ENCODE peak calls at places on chromosomes 13 and 19, in ten cellular contexts. K is anterior cingulate cortex; G is activated naive CD8-positive, alpha-beta T cell treated with anti-CD3 and anti-CD28 coated beads, Interleukin-2, amount 10 ng/mL, durations not matched to agents 7 days and 5 days; S is neural crest cell; F is activated naive CD4-positive, alpha-beta T cell; M is left ventricle myocardium inferior; L is uterus; P is esophagus muscularis mucosa; B is SHP77; W is nephron progenitor cell. U is an unnamed sample.

GRCh38 chr19:42285546-42285945 is 16.4 kb upstream of the PRR19 start:
- DNase-seq in L (peak; percentile 36), B (no peak), P (no peak), F (no peak), W (no peak), M (no peak), G (no peak), S (no peak), K (no peak), U (no peak)

GRCh38 chr19:7806876-7807275 is 23.1 kb upstream of the EVI5L start:
- DNase-seq in L (no peak), F (no peak), M (no peak), G (no peak), S (no peak), W (no peak), B (no peak), K (no peak), P (no peak), U (no peak)

GRCh38 chr13:50529154-50529882 is 314.2 kb downstream of the DLEU7 start:
- DNase-seq in L (peak; percentile 80), P (no peak), K (peak; percentile 35), W (no peak), G (no peak), S (no peak), B (peak; percentile 90), F (no peak), M (peak; percentile 89), U (peak; percentile 92)

GRCh38 chr19:3105641-3106508 is 11.7 kb downstream of the GNA11 start:
- DNase-seq in K (no peak), B (no peak), M (no peak), W (no peak), P (no peak), L (no peak), S (no peak), F (no peak), G (no peak), U (peak; percentile 68)

GRCh38 chr19:54896036-54896435 is 9.9 kb upstream of the NCR1 start:
- DNase-seq in B (no peak), W (no peak), S (no peak), F (no peak), L (no peak), K (no peak), G (no peak), P (no peak), M (no peak), U (no peak)

GRCh38 chr19:16087940-16088339 is 11.6 kb downstream of the TPM4 start:
- DNase-seq in K (no peak), M (no peak), L (no peak), B (no peak), S (no peak), P (peak; percentile 91), G (no peak), W (no peak), F (no peak), U (no peak)

GRCh38 chr19:37817180-37817911 is 38.0 kb upstream of the ZNF573 start:
- DNase-seq in F (no peak), W (peak; percentile 84), S (peak; percentile 68), P (peak; percentile 91), M (peak; percentile 86), B (no peak), G (peak; percentile 68), L (peak; percentile 77), K (peak; percentile 50), U (peak; percentile 92)

GRCh38 chr13:28411859-28412353 is 83.0 kb downstream of the FLT1 start:
- DNase-seq in L (no peak), G (no peak), K (no peak), M (no peak), P (no peak), W (no peak), B (no peak), S (no peak), F (no peak), U (no peak)

GRCh38 chr19:7795555-7796161 is 32.6 kb downstream of the CLEC4M start:
- DNase-seq in B (no peak), L (no peak), K (no peak), F (no peak), S (no peak), P (no peak), W (no peak), M (no peak), G (no peak), U (no peak)

U was measured in aorta.